ENCODE peak calls at places on chromosomes 3 and 15, in seven cellular contexts. One of them, this sample, is unnamed.

GRCh38 chr3:71581981-71582611 is 1.4 kb downstream of the FOXP1 start:
- DNase-seq in stimulated activated CD8-positive, alpha-beta memory T cell treated with anti-CD3 and anti-CD28 coated beads, Interleukin-12 subunit alpha, Interleukin-12 subunit beta, amount 100 ng/mL, for 4 hours: peak
- DNase-seq in HuH-7: no peak
- DNase-seq in fibroblast of pulmonary artery: no peak
- DNase-seq in choroid plexus epithelial cell: peak
- DNase-seq in thoracic aorta: peak
- DNase-seq in NCI-H345: peak
- DNase-seq in this sample: peak

GRCh38 chr3:162998205-162998604 is 1501.6 kb downstream of the OTOL1 start:
- DNase-seq in stimulated activated CD8-positive, alpha-beta memory T cell treated with anti-CD3 and anti-CD28 coated beads, Interleukin-12 subunit alpha, Interleukin-12 subunit beta, amount 100 ng/mL, for 4 hours: no peak
- DNase-seq in HuH-7: no peak
- DNase-seq in fibroblast of pulmonary artery: no peak
- DNase-seq in choroid plexus epithelial cell: no peak
- DNase-seq in thoracic aorta: no peak
- DNase-seq in NCI-H345: no peak
- DNase-seq in this sample: no peak

GRCh38 chr3:32166654-32167053 is 60.2 kb downstream of the GPD1L start:
- DNase-seq in stimulated activated CD8-positive, alpha-beta memory T cell treated with anti-CD3 and anti-CD28 coated beads, Interleukin-12 subunit alpha, Interleukin-12 subunit beta, amount 100 ng/mL, for 4 hours: no peak
- DNase-seq in HuH-7: no peak
- DNase-seq in fibroblast of pulmonary artery: no peak
- DNase-seq in choroid plexus epithelial cell: no peak
- DNase-seq in thoracic aorta: no peak
- DNase-seq in NCI-H345: no peak
- DNase-seq in this sample: no peak

GRCh38 chr3:45480218-45480617 is 91.8 kb downstream of the LARS2 start:
- DNase-seq in stimulated activated CD8-positive, alpha-beta memory T cell treated with anti-CD3 and anti-CD28 coated beads, Interleukin-12 subunit alpha, Interleukin-12 subunit beta, amount 100 ng/mL, for 4 hours: no peak
- DNase-seq in HuH-7: peak
- DNase-seq in fibroblast of pulmonary artery: no peak
- DNase-seq in choroid plexus epithelial cell: no peak
- DNase-seq in thoracic aorta: no peak
- DNase-seq in NCI-H345: no peak
- DNase-seq in this sample: no peak

GRCh38 chr15:40276927-40277326 is 5.9 kb downstream of the ANKRD63 start:
- DNase-seq in stimulated activated CD8-positive, alpha-beta memory T cell treated with anti-CD3 and anti-CD28 coated beads, Interleukin-12 subunit alpha, Interleukin-12 subunit beta, amount 100 ng/mL, for 4 hours: no peak
- DNase-seq in HuH-7: no peak
- DNase-seq in fibroblast of pulmonary artery: no peak
- DNase-seq in choroid plexus epithelial cell: no peak
- DNase-seq in thoracic aorta: no peak
- DNase-seq in NCI-H345: no peak
- DNase-seq in this sample: no peak

GRCh38 chr3:14768881-14769280 is 49.9 kb upstream of the FGD5 start:
- DNase-seq in stimulated activated CD8-positive, alpha-beta memory T cell treated with anti-CD3 and anti-CD28 coated beads, Interleukin-12 subunit alpha, Interleukin-12 subunit beta, amount 100 ng/mL, for 4 hours: no peak
- DNase-seq in HuH-7: no peak
- DNase-seq in fibroblast of pulmonary artery: no peak
- DNase-seq in choroid plexus epithelial cell: no peak
- DNase-seq in thoracic aorta: no peak
- DNase-seq in NCI-H345: no peak
- DNase-seq in this sample: no peak

GRCh38 chr3:98701276-98701675 is 61.9 kb upstream of the ST3GAL6 start:
- DNase-seq in stimulated activated CD8-positive, alpha-beta memory T cell treated with anti-CD3 and anti-CD28 coated beads, Interleukin-12 subunit alpha, Interleukin-12 subunit beta, amount 100 ng/mL, for 4 hours: no peak
- DNase-seq in HuH-7: no peak
- DNase-seq in fibroblast of pulmonary artery: no peak
- DNase-seq in choroid plexus epithelial cell: no peak
- DNase-seq in thoracic aorta: no peak
- DNase-seq in NCI-H345: no peak
- DNase-seq in this sample: no peak

GRCh38 chr3:16064660-16065414 is 109.6 kb upstream of the GALNT15 start:
- DNase-seq in stimulated activated CD8-positive, alpha-beta memory T cell treated with anti-CD3 and anti-CD28 coated beads, Interleukin-12 subunit alpha, Interleukin-12 subunit beta, amount 100 ng/mL, for 4 hours: no peak
- DNase-seq in HuH-7: no peak
- DNase-seq in fibroblast of pulmonary artery: peak
- DNase-seq in choroid plexus epithelial cell: peak
- DNase-seq in thoracic aorta: peak
- DNase-seq in NCI-H345: peak
- DNase-seq in this sample: no peak

GRCh38 chr3:63228677-63229076 is 49.4 kb upstream of the SYNPR start:
- DNase-seq in stimulated activated CD8-positive, alpha-beta memory T cell treated with anti-CD3 and anti-CD28 coated beads, Interleukin-12 subunit alpha, Interleukin-12 subunit beta, amount 100 ng/mL, for 4 hours: no peak
- DNase-seq in HuH-7: peak
- DNase-seq in fibroblast of pulmonary artery: peak
- DNase-seq in choroid plexus epithelial cell: peak
- DNase-seq in thoracic aorta: no peak
- DNase-seq in NCI-H345: peak
- DNase-seq in this sample: peak

GRCh38 chr3:17339233-17339632 is 403.2 kb downstream of the TBC1D5 start:
- DNase-seq in stimulated activated CD8-positive, alpha-beta memory T cell treated with anti-CD3 and anti-CD28 coated beads, Interleukin-12 subunit alpha, Interleukin-12 subunit beta, amount 100 ng/mL, for 4 hours: no peak
- DNase-seq in HuH-7: no peak
- DNase-seq in fibroblast of pulmonary artery: no peak
- DNase-seq in choroid plexus epithelial cell: no peak
- DNase-seq in thoracic aorta: no peak
- DNase-seq in NCI-H345: no peak
- DNase-seq in this sample: no peak

GRCh38 chr3:9349321-9350117 is 13.3 kb upstream of the THUMPD3 start:
- DNase-seq in stimulated activated CD8-positive, alpha-beta memory T cell treated with anti-CD3 and anti-CD28 coated beads, Interleukin-12 subunit alpha, Interleukin-12 subunit beta, amount 100 ng/mL, for 4 hours: no peak
- DNase-seq in HuH-7: no peak
- DNase-seq in fibroblast of pulmonary artery: peak
- DNase-seq in choroid plexus epithelial cell: peak
- DNase-seq in thoracic aorta: no peak
- DNase-seq in NCI-H345: no peak
- DNase-seq in this sample: no peak

GRCh38 chr3:126567696-126568438 is 9.1 kb upstream of the C3orf22 start:
- DNase-seq in stimulated activated CD8-positive, alpha-beta memory T cell treated with anti-CD3 and anti-CD28 coated beads, Interleukin-12 subunit alpha, Interleukin-12 subunit beta, amount 100 ng/mL, for 4 hours: no peak
- DNase-seq in HuH-7: no peak
- DNase-seq in fibroblast of pulmonary artery: no peak
- DNase-seq in choroid plexus epithelial cell: no peak
- DNase-seq in thoracic aorta: no peak
- DNase-seq in NCI-H345: no peak
- DNase-seq in this sample: no peak

GRCh38 chr3:120678331-120678845 is 3.7 kb downstream of the HGD start:
- DNase-seq in stimulated activated CD8-positive, alpha-beta memory T cell treated with anti-CD3 and anti-CD28 coated beads, Interleukin-12 subunit alpha, Interleukin-12 subunit beta, amount 100 ng/mL, for 4 hours: no peak
- DNase-seq in HuH-7: peak
- DNase-seq in fibroblast of pulmonary artery: peak
- DNase-seq in choroid plexus epithelial cell: peak
- DNase-seq in thoracic aorta: no peak
- DNase-seq in NCI-H345: no peak
- DNase-seq in this sample: no peak

GRCh38 chr3:65685621-65686020 is 353.1 kb downstream of the MAGI1 start:
- DNase-seq in stimulated activated CD8-positive, alpha-beta memory T cell treated with anti-CD3 and anti-CD28 coated beads, Interleukin-12 subunit alpha, Interleukin-12 subunit beta, amount 100 ng/mL, for 4 hours: no peak
- DNase-seq in HuH-7: no peak
- DNase-seq in fibroblast of pulmonary artery: peak
- DNase-seq in choroid plexus epithelial cell: peak
- DNase-seq in thoracic aorta: no peak
- DNase-seq in NCI-H345: no peak
- DNase-seq in this sample: no peak

GRCh38 chr3:195587824-195588223 is 4.1 kb upstream of the APOD start:
- DNase-seq in stimulated activated CD8-positive, alpha-beta memory T cell treated with anti-CD3 and anti-CD28 coated beads, Interleukin-12 subunit alpha, Interleukin-12 subunit beta, amount 100 ng/mL, for 4 hours: no peak
- DNase-seq in HuH-7: no peak
- DNase-seq in fibroblast of pulmonary artery: no peak
- DNase-seq in choroid plexus epithelial cell: no peak
- DNase-seq in thoracic aorta: no peak
- DNase-seq in NCI-H345: no peak
- DNase-seq in this sample: no peak

GRCh38 chr3:129461022-129461421 is 21.0 kb downstream of the IFT122 start:
- DNase-seq in stimulated activated CD8-positive, alpha-beta memory T cell treated with anti-CD3 and anti-CD28 coated beads, Interleukin-12 subunit alpha, Interleukin-12 subunit beta, amount 100 ng/mL, for 4 hours: no peak
- DNase-seq in HuH-7: no peak
- DNase-seq in fibroblast of pulmonary artery: peak
- DNase-seq in choroid plexus epithelial cell: peak
- DNase-seq in thoracic aorta: no peak
- DNase-seq in NCI-H345: no peak
- DNase-seq in this sample: no peak

GRCh38 chr15:31077181-31077580 is 24.3 kb downstream of the TRPM1 start:
- DNase-seq in stimulated activated CD8-positive, alpha-beta memory T cell treated with anti-CD3 and anti-CD28 coated beads, Interleukin-12 subunit alpha, Interleukin-12 subunit beta, amount 100 ng/mL, for 4 hours: no peak
- DNase-seq in HuH-7: no peak
- DNase-seq in fibroblast of pulmonary artery: no peak
- DNase-seq in choroid plexus epithelial cell: no peak
- DNase-seq in thoracic aorta: no peak
- DNase-seq in NCI-H345: peak
- DNase-seq in this sample: no peak

GRCh38 chr15:63226966-63227401 is 37.6 kb downstream of the RAB8B start:
- DNase-seq in stimulated activated CD8-positive, alpha-beta memory T cell treated with anti-CD3 and anti-CD28 coated beads, Interleukin-12 subunit alpha, Interleukin-12 subunit beta, amount 100 ng/mL, for 4 hours: no peak
- DNase-seq in HuH-7: no peak
- DNase-seq in fibroblast of pulmonary artery: no peak
- DNase-seq in choroid plexus epithelial cell: no peak
- DNase-seq in thoracic aorta: no peak
- DNase-seq in NCI-H345: no peak
- DNase-seq in this sample: no peak

GRCh38 chr3:119945286-119945685 is 149.0 kb downstream of the GSK3B start:
- DNase-seq in stimulated activated CD8-positive, alpha-beta memory T cell treated with anti-CD3 and anti-CD28 coated beads, Interleukin-12 subunit alpha, Interleukin-12 subunit beta, amount 100 ng/mL, for 4 hours: no peak
- DNase-seq in HuH-7: no peak
- DNase-seq in fibroblast of pulmonary artery: no peak
- DNase-seq in choroid plexus epithelial cell: no peak
- DNase-seq in thoracic aorta: no peak
- DNase-seq in NCI-H345: no peak
- DNase-seq in this sample: no peak

GRCh38 chr3:98657429-98657828 is 64.0 kb upstream of the CPOX start:
- DNase-seq in stimulated activated CD8-positive, alpha-beta memory T cell treated with anti-CD3 and anti-CD28 coated beads, Interleukin-12 subunit alpha, Interleukin-12 subunit beta, amount 100 ng/mL, for 4 hours: no peak
- DNase-seq in HuH-7: peak
- DNase-seq in fibroblast of pulmonary artery: no peak
- DNase-seq in choroid plexus epithelial cell: peak
- DNase-seq in thoracic aorta: no peak
- DNase-seq in NCI-H345: no peak
- DNase-seq in this sample: no peak

GRCh38 chr3:15973930-15974329 is 176.2 kb upstream of the ANKRD28 start:
- DNase-seq in stimulated activated CD8-positive, alpha-beta memory T cell treated with anti-CD3 and anti-CD28 coated beads, Interleukin-12 subunit alpha, Interleukin-12 subunit beta, amount 100 ng/mL, for 4 hours: no peak
- DNase-seq in HuH-7: no peak
- DNase-seq in fibroblast of pulmonary artery: no peak
- DNase-seq in choroid plexus epithelial cell: no peak
- DNase-seq in thoracic aorta: no peak
- DNase-seq in NCI-H345: no peak
- DNase-seq in this sample: no peak

GRCh38 chr3:152268501-152269422 is at the start of gene MBNL1:
- DNase-seq in stimulated activated CD8-positive, alpha-beta memory T cell treated with anti-CD3 and anti-CD28 coated beads, Interleukin-12 subunit alpha, Interleukin-12 subunit beta, amount 100 ng/mL, for 4 hours: peak
- DNase-seq in HuH-7: peak
- DNase-seq in fibroblast of pulmonary artery: peak
- DNase-seq in choroid plexus epithelial cell: peak
- DNase-seq in thoracic aorta: peak
- DNase-seq in NCI-H345: peak
- DNase-seq in this sample: peak

GRCh38 chr3:60053518-60054265 is 1003.9 kb upstream of the CFAP20DC start:
- DNase-seq in stimulated activated CD8-positive, alpha-beta memory T cell treated with anti-CD3 and anti-CD28 coated beads, Interleukin-12 subunit alpha, Interleukin-12 subunit beta, amount 100 ng/mL, for 4 hours: no peak
- DNase-seq in HuH-7: no peak
- DNase-seq in fibroblast of pulmonary artery: no peak
- DNase-seq in choroid plexus epithelial cell: no peak
- DNase-seq in thoracic aorta: no peak
- DNase-seq in NCI-H345: no peak
- DNase-seq in this sample: no peak

GRCh38 chr3:144624656-144625055 is 653.0 kb downstream of the DIPK2A start:
- DNase-seq in stimulated activated CD8-positive, alpha-beta memory T cell treated with anti-CD3 and anti-CD28 coated beads, Interleukin-12 subunit alpha, Interleukin-12 subunit beta, amount 100 ng/mL, for 4 hours: no peak
- DNase-seq in HuH-7: no peak
- DNase-seq in fibroblast of pulmonary artery: no peak
- DNase-seq in choroid plexus epithelial cell: no peak
- DNase-seq in thoracic aorta: no peak
- DNase-seq in NCI-H345: no peak
- DNase-seq in this sample: no peak

GRCh38 chr15:90078965-90079364 is 23.3 kb downstream of the IDH2 start:
- DNase-seq in stimulated activated CD8-positive, alpha-beta memory T cell treated with anti-CD3 and anti-CD28 coated beads, Interleukin-12 subunit alpha, Interleukin-12 subunit beta, amount 100 ng/mL, for 4 hours: no peak
- DNase-seq in HuH-7: no peak
- DNase-seq in fibroblast of pulmonary artery: no peak
- DNase-seq in choroid plexus epithelial cell: peak
- DNase-seq in thoracic aorta: no peak
- DNase-seq in NCI-H345: no peak
- DNase-seq in this sample: no peak

GRCh38 chr15:68278345-68279217 is 1.0 kb downstream of the FEM1B start:
- DNase-seq in stimulated activated CD8-positive, alpha-beta memory T cell treated with anti-CD3 and anti-CD28 coated beads, Interleukin-12 subunit alpha, Interleukin-12 subunit beta, amount 100 ng/mL, for 4 hours: no peak
- DNase-seq in HuH-7: peak
- DNase-seq in fibroblast of pulmonary artery: no peak
- DNase-seq in choroid plexus epithelial cell: peak
- DNase-seq in thoracic aorta: no peak
- DNase-seq in NCI-H345: peak
- DNase-seq in this sample: peak

GRCh38 chr3:197466586-197467399 is 89.0 kb downstream of the BDH1 start:
- DNase-seq in stimulated activated CD8-positive, alpha-beta memory T cell treated with anti-CD3 and anti-CD28 coated beads, Interleukin-12 subunit alpha, Interleukin-12 subunit beta, amount 100 ng/mL, for 4 hours: no peak
- DNase-seq in HuH-7: no peak
- DNase-seq in fibroblast of pulmonary artery: peak
- DNase-seq in choroid plexus epithelial cell: peak
- DNase-seq in thoracic aorta: no peak
- DNase-seq in NCI-H345: no peak
- DNase-seq in this sample: no peak

GRCh38 chr3:96700322-96701315 is 113.8 kb upstream of the EPHA6 start:
- DNase-seq in stimulated activated CD8-positive, alpha-beta memory T cell treated with anti-CD3 and anti-CD28 coated beads, Interleukin-12 subunit alpha, Interleukin-12 subunit beta, amount 100 ng/mL, for 4 hours: no peak
- DNase-seq in HuH-7: no peak
- DNase-seq in fibroblast of pulmonary artery: no peak
- DNase-seq in choroid plexus epithelial cell: no peak
- DNase-seq in thoracic aorta: no peak
- DNase-seq in NCI-H345: no peak
- DNase-seq in this sample: no peak

GRCh38 chr3:10775259-10775658 is 40.8 kb upstream of the SLC6A11 start:
- DNase-seq in stimulated activated CD8-positive, alpha-beta memory T cell treated with anti-CD3 and anti-CD28 coated beads, Interleukin-12 subunit alpha, Interleukin-12 subunit beta, amount 100 ng/mL, for 4 hours: no peak
- DNase-seq in HuH-7: no peak
- DNase-seq in fibroblast of pulmonary artery: no peak
- DNase-seq in choroid plexus epithelial cell: no peak
- DNase-seq in thoracic aorta: no peak
- DNase-seq in NCI-H345: no peak
- DNase-seq in this sample: no peak

GRCh38 chr3:179088306-179088705 is 16.7 kb upstream of the ZMAT3 start:
- DNase-seq in stimulated activated CD8-positive, alpha-beta memory T cell treated with anti-CD3 and anti-CD28 coated beads, Interleukin-12 subunit alpha, Interleukin-12 subunit beta, amount 100 ng/mL, for 4 hours: no peak
- DNase-seq in HuH-7: no peak
- DNase-seq in fibroblast of pulmonary artery: no peak
- DNase-seq in choroid plexus epithelial cell: no peak
- DNase-seq in thoracic aorta: no peak
- DNase-seq in NCI-H345: no peak
- DNase-seq in this sample: no peak

GRCh38 chr15:39145854-39146253 is 435.0 kb upstream of the THBS1 start:
- DNase-seq in stimulated activated CD8-positive, alpha-beta memory T cell treated with anti-CD3 and anti-CD28 coated beads, Interleukin-12 subunit alpha, Interleukin-12 subunit beta, amount 100 ng/mL, for 4 hours: no peak
- DNase-seq in HuH-7: no peak
- DNase-seq in fibroblast of pulmonary artery: no peak
- DNase-seq in choroid plexus epithelial cell: peak
- DNase-seq in thoracic aorta: no peak
- DNase-seq in NCI-H345: no peak
- DNase-seq in this sample: no peak

GRCh38 chr3:122996038-122996580 is 31.5 kb downstream of the SEMA5B start:
- DNase-seq in stimulated activated CD8-positive, alpha-beta memory T cell treated with anti-CD3 and anti-CD28 coated beads, Interleukin-12 subunit alpha, Interleukin-12 subunit beta, amount 100 ng/mL, for 4 hours: no peak
- DNase-seq in HuH-7: no peak
- DNase-seq in fibroblast of pulmonary artery: no peak
- DNase-seq in choroid plexus epithelial cell: no peak
- DNase-seq in thoracic aorta: no peak
- DNase-seq in NCI-H345: no peak
- DNase-seq in this sample: peak

GRCh38 chr15:31439328-31439727 is 112.7 kb downstream of the KLF13 start:
- DNase-seq in stimulated activated CD8-positive, alpha-beta memory T cell treated with anti-CD3 and anti-CD28 coated beads, Interleukin-12 subunit alpha, Interleukin-12 subunit beta, amount 100 ng/mL, for 4 hours: no peak
- DNase-seq in HuH-7: peak
- DNase-seq in fibroblast of pulmonary artery: no peak
- DNase-seq in choroid plexus epithelial cell: no peak
- DNase-seq in thoracic aorta: no peak
- DNase-seq in NCI-H345: no peak
- DNase-seq in this sample: no peak

GRCh38 chr15:39357478-39358268 is 223.2 kb upstream of the THBS1 start:
- DNase-seq in stimulated activated CD8-positive, alpha-beta memory T cell treated with anti-CD3 and anti-CD28 coated beads, Interleukin-12 subunit alpha, Interleukin-12 subunit beta, amount 100 ng/mL, for 4 hours: no peak
- DNase-seq in HuH-7: no peak
- DNase-seq in fibroblast of pulmonary artery: peak
- DNase-seq in choroid plexus epithelial cell: no peak
- DNase-seq in thoracic aorta: no peak
- DNase-seq in NCI-H345: no peak
- DNase-seq in this sample: no peak